ENCODE peak calls at places on chromosomes 11 and 22, in six cellular contexts. One of them, this sample, is unnamed.

GRCh38 chr11:67056267-67056639 is 394 bp upstream of the RHOD start:
- DNase-seq in NB4: no peak
- DNase-seq in NCI-H524: no peak
- DNase-seq in AG08395: no peak
- DNase-seq in HFF-Myc: no peak
- DNase-seq in NCI-H1436 treated with DMSO at 0.1 percent for 48 hours: no peak
- DNase-seq in this sample: no peak

GRCh38 chr11:34633990-34634725 is 13.3 kb downstream of the EHF start:
- DNase-seq in HFF-Myc: no peak
- DNase-seq in AG08395: no peak
- DNase-seq in NCI-H1436 treated with DMSO at 0.1 percent for 48 hours: no peak
- DNase-seq in NB4: peak; percentile 75
- DNase-seq in NCI-H524: no peak
- DNase-seq in this sample: peak; percentile 69

GRCh38 chr11:59559886-59560285 is 48.5 kb downstream of the OR4D9 start:
- DNase-seq in AG08395: no peak
- DNase-seq in NCI-H1436 treated with DMSO at 0.1 percent for 48 hours: no peak
- DNase-seq in HFF-Myc: no peak
- DNase-seq in NCI-H524: no peak
- DNase-seq in NB4: no peak
- DNase-seq in this sample: no peak

GRCh38 chr22:47645450-47645914 is 883.0 kb downstream of the TBC1D22A start:
- DNase-seq in NB4: no peak
- DNase-seq in NCI-H1436 treated with DMSO at 0.1 percent for 48 hours: no peak
- DNase-seq in HFF-Myc: no peak
- DNase-seq in AG08395: no peak
- DNase-seq in NCI-H524: no peak
- DNase-seq in this sample: no peak

GRCh38 chr11:14969922-14970323 is 2.2 kb downstream of the CALCA start:
- DNase-seq in NCI-H1436 treated with DMSO at 0.1 percent for 48 hours: no peak
- DNase-seq in AG08395: no peak
- DNase-seq in NCI-H524: no peak
- DNase-seq in HFF-Myc: no peak
- DNase-seq in NB4: peak; percentile 41
- DNase-seq in this sample: no peak

GRCh38 chr11:19326499-19326898 is 85.8 kb upstream of the E2F8 start:
- DNase-seq in NCI-H524: peak; percentile 32
- DNase-seq in HFF-Myc: no peak
- DNase-seq in NCI-H1436 treated with DMSO at 0.1 percent for 48 hours: no peak
- DNase-seq in NB4: no peak
- DNase-seq in AG08395: peak; percentile 48
- DNase-seq in this sample: peak; percentile 23

GRCh38 chr11:33690290-33691050 is 10.2 kb downstream of the C11orf91 start:
- DNase-seq in NCI-H1436 treated with DMSO at 0.1 percent for 48 hours: no peak
- DNase-seq in NB4: no peak
- DNase-seq in HFF-Myc: peak; percentile 78
- DNase-seq in NCI-H524: no peak
- DNase-seq in AG08395: peak; percentile 90
- DNase-seq in this sample: peak; percentile 80

GRCh38 chr11:65043881-65044501 is 3.0 kb downstream of the SAC3D1 start:
- DNase-seq in NCI-H524: no peak
- DNase-seq in HFF-Myc: no peak
- DNase-seq in AG08395: peak; percentile 63
- DNase-seq in NB4: peak; percentile 70
- DNase-seq in NCI-H1436 treated with DMSO at 0.1 percent for 48 hours: no peak
- DNase-seq in this sample: no peak

GRCh38 chr11:103055174-103055890 is 36.6 kb downstream of the DCUN1D5 start:
- DNase-seq in NCI-H1436 treated with DMSO at 0.1 percent for 48 hours: no peak
- DNase-seq in HFF-Myc: peak; percentile 38
- DNase-seq in NB4: peak; percentile 46
- DNase-seq in NCI-H524: peak; percentile 52
- DNase-seq in AG08395: peak; percentile 48
- DNase-seq in this sample: peak; percentile 90

GRCh38 chr11:128726464-128727139 is 32.7 kb downstream of the FLI1 start:
- DNase-seq in HFF-Myc: no peak
- DNase-seq in NCI-H524: no peak
- DNase-seq in AG08395: no peak
- DNase-seq in NB4: peak; percentile 92
- DNase-seq in NCI-H1436 treated with DMSO at 0.1 percent for 48 hours: no peak
- DNase-seq in this sample: no peak

GRCh38 chr11:76629133-76629852 is 41.3 kb downstream of the LRRC32 start:
- DNase-seq in HFF-Myc: no peak
- DNase-seq in NCI-H524: no peak
- DNase-seq in NB4: peak; percentile 86
- DNase-seq in AG08395: peak; percentile 47
- DNase-seq in NCI-H1436 treated with DMSO at 0.1 percent for 48 hours: no peak
- DNase-seq in this sample: no peak

GRCh38 chr11:45173064-45173463 is 26.6 kb downstream of the PRDM11 start:
- DNase-seq in NB4: no peak
- DNase-seq in NCI-H524: no peak
- DNase-seq in NCI-H1436 treated with DMSO at 0.1 percent for 48 hours: no peak
- DNase-seq in AG08395: no peak
- DNase-seq in HFF-Myc: no peak
- DNase-seq in this sample: no peak

GRCh38 chr11:123073343-123074057 is 11.6 kb upstream of the HSPA8 start:
- DNase-seq in NB4: no peak
- DNase-seq in AG08395: no peak
- DNase-seq in HFF-Myc: no peak
- DNase-seq in NCI-H524: no peak
- DNase-seq in NCI-H1436 treated with DMSO at 0.1 percent for 48 hours: no peak
- DNase-seq in this sample: no peak

GRCh38 chr22:40396882-40397281 is 26.5 kb downstream of the SGSM3 start:
- DNase-seq in AG08395: peak; percentile 75
- DNase-seq in HFF-Myc: peak; percentile 36
- DNase-seq in NCI-H524: peak; percentile 83
- DNase-seq in NB4: no peak
- DNase-seq in NCI-H1436 treated with DMSO at 0.1 percent for 48 hours: no peak
- DNase-seq in this sample: peak; percentile 54

GRCh38 chr11:78902771-78903507 is 328.3 kb upstream of the NARS2 start:
- DNase-seq in HFF-Myc: no peak
- DNase-seq in AG08395: no peak
- DNase-seq in NCI-H524: no peak
- DNase-seq in NB4: no peak
- DNase-seq in NCI-H1436 treated with DMSO at 0.1 percent for 48 hours: no peak
- DNase-seq in this sample: no peak